ENCODE peak calls at places on chromosome 4, in six cellular contexts. F, Q, I, G, D and V are unnamed samples.

GRCh38 chr4:152327606-152328453 is 208.1 kb downstream of the FBXW7 start:
- DNase-seq in Q (no peak), I (no peak), G (no peak), D (no peak), F (no peak), V (no peak)

GRCh38 chr4:164866817-164867490 is 10.0 kb upstream of the APELA start:
- DNase-seq in G (no peak), Q (no peak), I (no peak), F (no peak), D (no peak), V (no peak)

GRCh38 chr4:22170353-22170752 is 221.8 kb upstream of the KCNIP4 start:
- DNase-seq in D (no peak), G (no peak), F (no peak), I (no peak), Q (no peak), V (no peak)

GRCh38 chr4:4461850-4462249 is 74.9 kb downstream of the NSG1 start:
- DNase-seq in G (no peak), D (peak; percentile 83), Q (no peak), I (no peak), F (peak; percentile 6), V (no peak)

GRCh38 chr4:113420938-113421337 is 340.6 kb downstream of the CAMK2D start:
- DNase-seq in Q (no peak), G (no peak), F (no peak), I (no peak), D (no peak), V (no peak)

GRCh38 chr4:133839326-133839725 is 362.3 kb downstream of the PABPC4L start:
- DNase-seq in Q (no peak), I (no peak), D (no peak), F (no peak), G (no peak), V (peak; percentile 3)

GRCh38 chr4:19254476-19254875 is 997.2 kb upstream of the SLIT2 start:
- DNase-seq in F (no peak), D (no peak), I (no peak), Q (no peak), G (no peak), V (no peak)

GRCh38 chr4:1597021-1597931 is 86.8 kb downstream of the FAM53A start:
- DNase-seq in I (no peak), Q (no peak), F (no peak), G (no peak), D (no peak), V (no peak)

GRCh38 chr4:77800483-77801259 is 18.5 kb downstream of the CNOT6L start:
- DNase-seq in D (no peak), G (no peak), F (no peak), Q (no peak), I (peak; percentile 74), V (no peak)

GRCh38 chr4:175369087-175369486 is 443.0 kb downstream of the GPM6A start:
- DNase-seq in Q (no peak), D (no peak), I (no peak), F (no peak), G (no peak), V (no peak)

DNA sequence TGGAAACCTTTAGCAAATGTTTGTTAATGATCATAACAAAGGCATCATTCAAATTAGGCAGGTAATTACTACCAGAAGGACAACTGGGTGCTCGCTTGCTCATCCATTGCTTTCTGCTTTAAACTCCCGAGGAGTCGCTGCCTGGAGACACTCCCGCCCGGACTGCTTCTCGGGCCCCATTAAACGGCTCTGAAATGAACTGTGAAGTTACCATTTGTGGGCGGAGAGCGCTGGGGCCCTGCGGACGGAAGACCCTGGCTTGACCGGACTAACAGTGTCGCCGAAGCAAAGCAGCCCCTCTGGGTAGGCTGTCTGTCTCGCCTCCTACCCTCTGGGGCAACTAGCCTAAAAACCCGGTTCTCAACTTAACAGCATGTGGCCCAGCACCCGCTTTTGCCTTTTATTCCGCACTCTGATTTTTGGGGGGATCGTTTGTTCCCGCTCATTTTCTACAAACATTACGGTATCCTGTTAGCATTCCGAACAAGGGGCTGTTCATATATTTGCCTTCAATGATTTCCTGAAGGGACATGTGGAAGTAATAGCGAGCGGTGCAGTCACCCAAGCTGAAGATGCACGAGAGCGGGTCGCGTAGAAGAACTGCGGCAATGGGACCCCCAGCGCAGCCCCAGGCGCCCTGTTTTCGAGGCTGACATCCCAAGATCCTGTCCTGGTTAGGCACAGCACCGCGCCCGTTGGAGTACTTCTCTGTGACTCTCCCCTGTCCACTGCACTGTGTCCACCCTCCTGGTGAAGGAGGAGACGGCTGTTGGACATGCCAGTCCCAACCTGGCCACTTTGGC is 1.6 kb upstream of the PDGFRA start:
- DNase-seq in Q (no peak), G (no peak), D (no peak), F (no peak), I (peak; percentile 67), V (no peak)
- H3K4me3 ChIP-seq in Q (peak overlapping the region; percentile 47), G (peak overlapping the region; percentile 54), D (peak overlapping the region; percentile 48), F (no peak overlapping the region), I (peak overlapping the region; percentile 19), V (no peak overlapping the region)

DNA sequence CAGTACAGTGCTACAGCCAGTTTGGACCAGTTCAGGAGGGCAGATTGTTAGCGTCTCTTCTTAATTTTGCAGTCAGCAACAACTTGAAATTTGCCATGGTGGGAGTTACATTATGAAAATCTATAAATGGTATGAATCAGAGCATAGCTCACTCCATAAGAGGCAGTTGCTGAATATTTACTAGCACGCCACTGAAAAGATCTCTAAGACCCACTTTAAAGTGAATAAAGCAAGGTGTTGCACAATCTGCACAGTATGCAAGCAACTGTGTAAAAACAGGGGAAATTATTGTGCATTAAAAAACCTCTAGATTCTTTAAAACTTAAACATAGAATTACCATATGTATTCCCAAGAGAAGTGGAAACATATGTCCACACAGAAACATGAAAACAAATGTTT is 20.2 kb upstream of the SOD3 start:
- DNase-seq in F (no peak), G (no peak), I (no peak), D (no peak), Q (no peak), V (no peak)
- TF ChIP-seq MYC in F (no peak), G (no peak), I (no peak), D (no peak), Q (no peak), V (no peak)

GRCh38 chr4:11427201-11427996 is 1.3 kb downstream of the HS3ST1 start:
- DNase-seq in D (no peak), Q (no peak), G (no peak), F (no peak), I (no peak), V (no peak)

GRCh38 chr4:11426716-11427115 is 2.0 kb downstream of the HS3ST1 start:
- DNase-seq in G (no peak), I (no peak), F (no peak), Q (no peak), D (no peak), V (no peak)

GRCh38 chr4:11424000-11424399 is 4.7 kb downstream of the HS3ST1 start:
- DNase-seq in F (peak; percentile 40), G (no peak), D (peak; percentile 39), I (peak; percentile 38), Q (peak; percentile 25), V (peak; percentile 55)

GRCh38 chr4:11424896-11425295 is 3.8 kb downstream of the HS3ST1 start:
- DNase-seq in G (no peak), D (no peak), I (no peak), F (no peak), Q (no peak), V (no peak)

DNA sequence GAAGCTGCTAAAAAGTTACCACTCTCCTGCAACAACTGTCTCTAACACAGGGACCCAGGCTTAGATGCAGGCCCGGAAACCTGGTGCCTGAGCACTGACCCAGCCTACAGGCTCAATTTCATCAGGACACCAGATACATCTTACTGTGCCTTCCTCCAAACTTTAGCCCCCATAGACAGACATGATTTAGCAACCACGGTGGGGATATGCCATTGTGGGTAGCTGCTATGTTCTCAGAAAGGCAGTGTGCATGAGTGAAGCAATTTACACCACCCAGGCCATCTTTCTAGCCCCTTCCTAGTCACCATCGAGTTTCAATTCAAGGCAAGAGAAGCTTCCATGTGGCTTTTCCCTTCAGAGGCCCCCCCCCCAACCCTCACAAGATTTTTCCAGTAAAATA is 2.7 kb downstream of the HS3ST1 start:
- DNase-seq in G (no peak), I (no peak), D (no peak), F (no peak), Q (no peak), V (no peak)
- H3K4me3 ChIP-seq in G (no peak overlapping the region), I (no peak overlapping the region), D (no peak overlapping the region), F (no peak overlapping the region), Q (no peak overlapping the region), V (no peak overlapping the region)

GRCh38 chr4:99945718-99946345 is 586 bp downstream of the DNAJB14 start:
- DNase-seq in D (peak; percentile 44), F (peak; percentile 45), G (no peak), Q (no peak), I (peak; percentile 49), V (peak; percentile 57)

GRCh38 chr4:99949034-99949998 is 759 bp downstream of the H2AZ1 start:
- DNase-seq in I (peak; percentile 91), D (peak; percentile 92), Q (no peak), G (peak; percentile 77), F (peak; percentile 95), V (peak; percentile 95)

GRCh38 chr4:99947608-99948007 is 1.2 kb upstream of the DNAJB14 start:
- DNase-seq in F (peak; percentile 27), G (no peak), I (no peak), Q (no peak), D (no peak), V (peak; percentile 13)

GRCh38 chr4:99946346-99947189 is at the start of gene DNAJB14:
- DNase-seq in I (peak; percentile 81), F (peak; percentile 84), G (no peak), Q (no peak), D (peak; percentile 47), V (peak; percentile 88)

GRCh38 chr4:99947190-99947578 is 766 bp upstream of the DNAJB14 start:
- DNase-seq in D (no peak), F (no peak), Q (no peak), G (no peak), I (peak; percentile 3), V (no peak)
- TF ChIP-seq MYC in D (no peak), F (no peak), Q (no peak), G (no peak), I (no peak), V (no peak)